ENCODE peak calls at places on chromosomes 12 and 14, in seven cellular contexts. P is hepatocyte, U is PC-3, B is body of pancreas, C is colonic mucosa, W is heart left ventricle, H is SK-N-SH. V is an unnamed sample.

GRCh38 chr14:102164241-102164641 is 24.5 kb downstream of the WDR20 start:
- DNase-seq in C (no peak), W (no peak), B (peak; percentile 9), P (no peak), H (no peak), U (no peak), V (no peak)

GRCh38 chr12:112473056-112473455 is 54.3 kb downstream of the PTPN11 start:
- DNase-seq in P (no peak), B (no peak), W (no peak), C (no peak), H (peak; percentile 20), U (peak; percentile 9), V (no peak)

GRCh38 chr14:100899841-100900771 is 3.4 kb downstream of the RTL1 start:
- DNase-seq in P (peak; percentile 37), H (peak; percentile 57), C (peak; percentile 38), B (peak; percentile 19), W (no peak), U (peak; percentile 26), V (no peak)

GRCh38 chr14:67343601-67344230 is 15.9 kb downstream of the ATP6V1D start:
- DNase-seq in U (peak; percentile 60), C (no peak), B (no peak), W (no peak), P (no peak), H (no peak), V (no peak)

GRCh38 chr12:11718768-11719253 is 69.3 kb downstream of the ETV6 start:
- DNase-seq in H (peak; percentile 77), W (peak; percentile 41), U (peak; percentile 30), B (no peak), C (no peak), P (no peak), V (no peak)

GRCh38 chr12:98939350-98939749 is 294.3 kb downstream of the APAF1 start:
- DNase-seq in C (no peak), P (peak; percentile 40), B (peak; percentile 18), H (peak; percentile 8), U (peak; percentile 42), W (no peak), V (peak; percentile 0)

GRCh38 chr14:23514009-23514962 is 37.3 kb downstream of the ZFHX2 start:
- DNase-seq in W (peak; percentile 52), C (no peak), U (no peak), P (no peak), B (no peak), H (no peak), V (no peak)

GRCh38 chr14:67583711-67584644 is 16.1 kb downstream of the PIGH start:
- DNase-seq in C (peak; percentile 40), U (peak; percentile 72), H (peak; percentile 80), W (no peak), B (peak; percentile 60), P (peak; percentile 67), V (no peak)

GRCh38 chr12:19894803-19895202 is 455.5 kb downstream of the AEBP2 start:
- DNase-seq in C (no peak), U (peak; percentile 2), W (no peak), B (no peak), H (no peak), P (no peak), V (no peak)

GRCh38 chr14:85577542-85578140 is 47.7 kb downstream of the FLRT2 start:
- DNase-seq in W (no peak), B (no peak), H (no peak), U (no peak), C (no peak), P (no peak), V (no peak)

GRCh38 chr14:85578925-85579324 is 49.0 kb downstream of the FLRT2 start:
- DNase-seq in P (no peak), C (no peak), H (no peak), W (no peak), U (no peak), B (no peak), V (no peak)

GRCh38 chr14:85576848-85577541 is 47.1 kb downstream of the FLRT2 start:
- DNase-seq in B (no peak), P (no peak), W (no peak), U (peak; percentile 51), H (no peak), C (no peak), V (no peak)

GRCh38 chr14:85580536-85581165 is 50.7 kb downstream of the FLRT2 start:
- DNase-seq in C (no peak), B (no peak), P (no peak), U (no peak), H (no peak), W (no peak), V (no peak)

GRCh38 chr14:85579957-85580356 is 50.0 kb downstream of the FLRT2 start:
- DNase-seq in P (no peak), W (no peak), B (no peak), H (no peak), U (no peak), C (no peak), V (no peak)
- TF ChIP-seq CTCF in P (no peak), W (no peak), B (no peak), H (no peak), U (no peak), C (no peak), V (no peak)

GRCh38 chr12:53478865-53479264 is 20.4 kb downstream of the MAP3K12 start:
- DNase-seq in B (no peak), W (no peak), P (no peak), H (no peak), C (no peak), U (no peak), V (no peak)

GRCh38 chr12:53474819-53475218 is 22.9 kb downstream of the PCBP2 start:
- DNase-seq in B (no peak), H (no peak), U (no peak), W (no peak), P (no peak), C (no peak), V (no peak)

GRCh38 chr12:53479314-53479713 is 19.9 kb downstream of the MAP3K12 start:
- DNase-seq in P (no peak), C (no peak), B (no peak), W (no peak), H (no peak), U (no peak), V (no peak)

GRCh38 chr12:53474077-53474476 is 22.2 kb downstream of the PCBP2 start:
- DNase-seq in H (no peak), P (no peak), U (no peak), C (no peak), B (no peak), W (no peak), V (no peak)

DNA sequence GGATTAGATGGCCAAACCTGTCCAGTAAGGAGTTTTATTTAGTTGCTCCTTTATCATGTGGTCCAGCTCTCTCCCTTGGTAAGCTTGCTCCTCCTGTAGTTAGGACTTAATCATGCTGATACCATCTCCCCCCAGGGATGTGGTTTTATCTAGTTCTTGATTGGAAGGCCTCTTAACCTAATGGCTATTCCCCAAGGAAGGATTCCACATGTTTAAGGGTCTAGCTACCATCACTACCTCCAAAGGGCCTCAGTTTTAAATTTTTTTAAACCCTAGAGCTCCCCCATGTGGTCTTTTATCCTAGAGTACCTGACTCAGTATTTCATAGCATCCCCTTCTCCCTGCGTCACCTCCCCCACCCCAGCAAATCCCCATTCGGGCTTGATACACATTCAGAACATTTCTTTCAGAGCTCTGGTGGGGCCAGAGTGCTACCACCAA is 22.5 kb downstream of the MAP3K12 start:
- DNase-seq in H (peak; percentile 67), W (no peak), B (no peak), C (no peak), U (peak; percentile 48), P (no peak), V (no peak)
- H3K36me3 ChIP-seq in H (peaks cover 95% of the 10 kb centered on the region), W (peaks cover 60% of the 10 kb centered on the region), B (peaks cover 11% of the 10 kb centered on the region), C (peaks cover 33% of the 10 kb centered on the region), U (peaks cover 90% of the 10 kb centered on the region), P (peaks cover 8% of the 10 kb centered on the region), V (peaks cover 27% of the 10 kb centered on the region)

GRCh38 chr14:56248442-56248841 is 130.2 kb downstream of the PELI2 start:
- DNase-seq in U (no peak), H (no peak), B (no peak), C (no peak), W (no peak), P (no peak), V (no peak)

GRCh38 chr14:56243110-56243509 is 124.9 kb downstream of the PELI2 start:
- DNase-seq in C (no peak), H (no peak), P (no peak), W (no peak), B (no peak), U (no peak), V (no peak)

GRCh38 chr14:56244138-56244789 is 126.1 kb downstream of the PELI2 start:
- DNase-seq in B (no peak), U (peak; percentile 77), W (no peak), H (no peak), C (no peak), P (no peak), V (peak; percentile 78)

DNA sequence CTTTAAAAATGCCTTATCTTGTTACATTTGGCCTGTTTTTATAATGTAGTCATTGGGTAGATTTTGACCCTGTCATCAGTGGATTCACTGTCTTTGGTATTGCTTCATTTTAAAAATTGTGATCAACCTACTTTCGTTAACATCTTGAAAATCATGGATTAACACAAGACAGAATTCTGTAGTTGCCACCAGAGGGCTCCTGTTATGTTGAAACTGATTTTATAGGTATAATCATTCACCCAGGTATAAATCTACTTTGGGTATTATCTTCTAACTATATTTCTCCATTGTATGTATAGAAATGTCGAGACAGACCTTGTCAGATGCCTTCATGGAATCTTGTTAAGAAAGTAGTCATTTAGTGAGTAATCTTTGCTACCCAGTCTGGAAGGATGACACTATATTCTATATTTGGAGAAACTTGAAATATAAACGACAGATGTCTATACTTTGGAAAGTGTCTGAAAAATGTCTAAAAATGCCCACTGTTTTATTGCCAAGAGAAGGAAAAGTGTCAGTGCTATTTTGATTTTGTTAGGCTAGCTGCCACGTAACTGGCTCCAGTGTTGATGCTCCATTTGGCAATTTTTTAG is 129.4 kb downstream of the PELI2 start:
- DNase-seq in C (no peak), W (no peak), H (no peak), B (no peak), U (peak; percentile 74), P (no peak), V (no peak)
- TF ChIP-seq CTCF in C (peak; percentile 37), W (no peak), H (peak; percentile 66), B (no peak), U (peak; percentile 94), P (peak; percentile 23), V (peak; percentile 39)

GRCh38 chr14:74539503-74539902 is 45.9 kb downstream of the ISCA2 start:
- DNase-seq in W (no peak), P (no peak), C (no peak), B (no peak), U (no peak), H (no peak), V (no peak)
- H3K36me3 ChIP-seq in W (no peaks in the 10 kb centered on the region), P (no peaks in the 10 kb centered on the region), C (no peaks in the 10 kb centered on the region), B (no peaks in the 10 kb centered on the region), U (no peaks in the 10 kb centered on the region), H (peaks cover 41% of the 10 kb centered on the region), V (peaks cover 4% of the 10 kb centered on the region)

DNA sequence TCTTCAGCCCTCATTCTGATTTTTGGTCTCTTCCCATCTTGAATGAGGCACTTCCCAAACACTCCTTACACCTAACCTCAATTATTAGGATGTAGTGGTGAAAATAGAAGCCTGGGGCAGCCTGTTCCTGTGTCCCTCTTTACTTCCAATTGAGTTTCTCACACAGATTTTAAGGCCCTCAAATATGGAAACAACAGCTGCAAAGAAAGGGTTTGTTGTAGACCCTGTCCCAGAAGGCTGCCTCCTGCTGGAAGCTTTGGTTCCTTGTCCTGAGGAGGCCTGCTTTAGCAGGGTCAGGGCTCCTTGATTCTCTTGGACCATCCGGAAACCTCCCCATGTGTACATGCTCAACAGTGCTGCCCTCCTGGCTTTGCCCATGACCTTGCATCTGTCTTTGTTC is 101.3 kb downstream of the TGFB3 start:
- DNase-seq in U (no peak), P (no peak), W (no peak), B (no peak), C (no peak), H (no peak), V (no peak)
- TF ChIP-seq CTCF in U (peak; percentile 34), P (no peak), W (no peak), B (no peak), C (no peak), H (peak; percentile 25), V (no peak)